ENCODE peak calls at places on chromosomes 6 and 20, in ten cellular contexts. L is ACHN; S is EH; Z is adipocyte; C is stimulated activated naive CD4-positive, alpha-beta T cell; I is caudate nucleus; K is ascending aorta; A is CD4-positive, alpha-beta T cell; N is stimulated activated CD4-positive, alpha-beta T cell treated with anti-CD3 and anti-CD28 coated beads, Interleukin-2, amount 100 ng/mL, for 48 hours; X is HCEC 1CT. O is an unnamed sample.

GRCh38 chr20:9389321-9389720 is 125.1 kb upstream of the LAMP5 start:
- DNase-seq in K (no peak), S (no peak), Z (no peak), N (no peak), X (no peak), C (no peak), L (no peak), A (no peak), I (no peak), O (no peak)

GRCh38 chr6:56536536-56536935 is 106.2 kb downstream of the DST start:
- DNase-seq in X (peak), N (no peak), Z (no peak), S (peak), A (no peak), K (no peak), C (no peak), L (no peak), I (no peak), O (no peak)

GRCh38 chr6:53437557-53438202 is 88.9 kb upstream of the ELOVL5 start:
- DNase-seq in L (peak), C (peak), K (no peak), Z (peak), S (peak), N (no peak), A (no peak), X (peak), I (no peak), O (no peak)

GRCh38 chr6:63418741-63419140 is 99.0 kb upstream of the LGSN start:
- DNase-seq in Z (no peak), K (no peak), S (no peak), N (no peak), L (no peak), A (no peak), X (no peak), C (no peak), I (no peak), O (no peak)

GRCh38 chr20:48186447-48186846 is 401.2 kb upstream of the SULF2 start:
- DNase-seq in K (no peak), X (no peak), L (no peak), C (no peak), Z (no peak), A (no peak), I (no peak), N (no peak), S (peak), O (no peak)

GRCh38 chr6:24858154-24858801 is 59.6 kb upstream of the ARMH2 start:
- DNase-seq in A (no peak), L (no peak), I (no peak), K (no peak), X (peak), S (peak), Z (peak), C (peak), N (no peak), O (no peak)

GRCh38 chr6:53734473-53735299 is 60.1 kb upstream of the LRRC1 start:
- DNase-seq in K (no peak), S (peak), L (peak), X (peak), C (no peak), A (no peak), Z (no peak), N (no peak), I (no peak), O (no peak)

GRCh38 chr6:135383297-135383696 is 114.2 kb downstream of the AHI1 start:
- DNase-seq in X (no peak), L (no peak), S (no peak), K (no peak), C (no peak), I (no peak), A (no peak), Z (no peak), N (no peak), O (no peak)

GRCh38 chr20:62668441-62669027 is 26.2 kb downstream of the SLCO4A1 start:
- DNase-seq in X (peak), S (peak), I (peak), C (peak), Z (peak), L (peak), A (peak), K (no peak), N (no peak), O (peak)

GRCh38 chr6:154319231-154319858 is 37.3 kb downstream of the IPCEF1 start:
- DNase-seq in S (peak), L (peak), N (no peak), A (no peak), I (no peak), X (peak), C (no peak), Z (peak), K (no peak), O (no peak)

GRCh38 chr6:10555625-10556309 is 34.6 kb downstream of the GCNT2 start:
- DNase-seq in C (no peak), L (no peak), X (peak), S (peak), I (peak), N (no peak), K (no peak), Z (peak), A (no peak), O (no peak)

GRCh38 chr20:44018684-44019637 is 104.3 kb downstream of the TOX2 start:
- DNase-seq in Z (no peak), S (no peak), K (no peak), A (no peak), N (no peak), C (no peak), L (no peak), X (no peak), I (no peak), O (no peak)

GRCh38 chr6:75693534-75693933 is 55.5 kb upstream of the MYO6 start:
- DNase-seq in X (peak), N (no peak), I (no peak), A (no peak), L (no peak), K (no peak), C (no peak), Z (peak), S (peak), O (no peak)

GRCh38 chr20:10476319-10476724 is 41.2 kb downstream of the SLX4IP start:
- DNase-seq in C (no peak), L (no peak), X (peak), N (no peak), K (no peak), Z (peak), S (peak), I (no peak), A (no peak), O (no peak)

GRCh38 chr6:72788188-72788587 is 166.3 kb downstream of the KCNQ5 start:
- DNase-seq in A (no peak), I (no peak), S (peak), N (no peak), X (peak), C (no peak), K (no peak), Z (peak), L (peak), O (no peak)